ENCODE peak calls at places on chromosomes 1 and 21, in five cellular contexts. A is A549, F is HepG2, U is K562, Y is GM12878. K is an unnamed sample.

GRCh38 chr1:220891221-220892085 is 12.2 kb downstream of the HLX start:
- DNase-seq in Y (no peak), U (no peak), A (no peak), F (no peak), K (peak; percentile 61)

GRCh38 chr1:12088607-12089006 is 25.5 kb downstream of the TNFRSF8 start:
- DNase-seq in A (no peak), U (no peak), F (no peak), Y (no peak), K (no peak)

GRCh38 chr1:222454782-222455181 is 93.1 kb downstream of the HHIPL2 start:
- DNase-seq in A (no peak), Y (no peak), F (no peak), U (no peak), K (peak; percentile 25)

GRCh38 chr1:3717715-3718601 is 34.3 kb upstream of the CCDC27 start:
- DNase-seq in U (peak; percentile 91), F (peak; percentile 33), A (no peak), Y (no peak), K (peak; percentile 78)

GRCh38 chr1:161706116-161706482 is 930 bp upstream of the FCRLA start:
- DNase-seq in F (no peak), Y (no peak), U (no peak), A (no peak), K (no peak)

GRCh38 chr1:39952359-39953110 is 2.4 kb upstream of the MFSD2A start:
- DNase-seq in F (peak; percentile 66), U (no peak), A (no peak), Y (no peak), K (no peak)

GRCh38 chr1:231053493-231054162 is 13.6 kb upstream of the FAM89A start:
- DNase-seq in Y (peak; percentile 4), U (peak; percentile 50), F (peak; percentile 23), A (no peak), K (no peak)

GRCh38 chr21:44331650-44332306 is 7.4 kb downstream of the CFAP410 start:
- DNase-seq in A (no peak), U (no peak), F (no peak), Y (no peak), K (no peak)

GRCh38 chr1:15678578-15678977 is 5.5 kb upstream of the PLEKHM2 start:
- DNase-seq in F (peak; percentile 62), U (no peak), A (no peak), Y (peak; percentile 53), K (peak; percentile 65)

GRCh38 chr1:29318724-29319123 is 82.4 kb downstream of the PTPRU start:
- DNase-seq in A (no peak), U (no peak), F (no peak), Y (no peak), K (no peak)

GRCh38 chr1:150994248-150994647 is 12.2 kb downstream of the ANXA9 start:
- DNase-seq in A (no peak), F (no peak), Y (no peak), U (no peak), K (no peak)

GRCh38 chr1:229758101-229759036 is 132.3 kb downstream of the URB2 start:
- DNase-seq in Y (no peak), A (no peak), U (no peak), F (no peak), K (no peak)

GRCh38 chr1:205594846-205595245 is 37.0 kb downstream of the ELK4 start:
- DNase-seq in F (no peak), U (no peak), Y (no peak), A (no peak), K (no peak)

GRCh38 chr1:154956557-154956956 is 658 bp upstream of the PBXIP1 start:
- DNase-seq in Y (no peak), F (no peak), U (no peak), A (no peak), K (no peak)

GRCh38 chr1:165444897-165445370 is at the start of gene RXRG:
- DNase-seq in F (no peak), U (no peak), Y (no peak), A (no peak), K (peak; percentile 74)

GRCh38 chr1:81974222-81974841 is 173.6 kb downstream of the ADGRL2 start:
- DNase-seq in A (no peak), Y (no peak), U (no peak), F (peak; percentile 3), K (no peak)

GRCh38 chr1:15703562-15703961 is 19.4 kb downstream of the PLEKHM2 start:
- DNase-seq in A (no peak), Y (no peak), F (no peak), U (no peak), K (no peak)

GRCh38 chr1:177118901-177119300 is 45.6 kb downstream of the ASTN1 start:
- DNase-seq in A (no peak), F (no peak), Y (no peak), U (no peak), K (no peak)

GRCh38 chr21:38277501-38278111 is 20.8 kb downstream of the KCNJ15 start:
- DNase-seq in F (no peak), U (peak; percentile 18), Y (no peak), A (peak; percentile 63), K (no peak)

GRCh38 chr21:31559368-31560119 is 99.9 kb upstream of the SOD1 start:
- DNase-seq in A (peak; percentile 83), Y (peak; percentile 57), U (no peak), F (no peak), K (peak; percentile 99)

GRCh38 chr1:7552402-7552801 is 218.7 kb upstream of the VAMP3 start:
- DNase-seq in U (no peak), Y (no peak), F (no peak), A (no peak), K (no peak)

GRCh38 chr1:156706647-156707008 is 1.2 kb upstream of the CRABP2 start:
- DNase-seq in F (no peak), U (no peak), Y (no peak), A (no peak), K (peak; percentile 81)

GRCh38 chr1:68175621-68176398 is 56.5 kb downstream of the WLS start:
- DNase-seq in Y (no peak), A (no peak), F (no peak), U (no peak), K (no peak)

GRCh38 chr1:118992868-118993711 is 4.9 kb upstream of the TBX15 start:
- DNase-seq in Y (no peak), U (no peak), F (no peak), A (no peak), K (peak; percentile 66)

GRCh38 chr21:42047821-42048613 is 23.1 kb upstream of the UMODL1 start:
- DNase-seq in A (no peak), Y (no peak), F (no peak), U (no peak), K (no peak)

GRCh38 chr1:6794164-6794563 is 8.9 kb downstream of the CAMTA1 start:
- DNase-seq in F (peak; percentile 32), U (no peak), Y (no peak), A (peak; percentile 25), K (peak; percentile 41)

GRCh38 chr1:229273507-229274232 is 2.8 kb downstream of the RAB4A start:
- DNase-seq in U (no peak), Y (no peak), F (peak; percentile 99), A (no peak), K (no peak)

GRCh38 chr1:205541161-205541886 is 36.9 kb downstream of the CDK18 start:
- DNase-seq in U (no peak), F (no peak), A (no peak), Y (no peak), K (no peak)

GRCh38 chr1:153946622-153947246 is at the start of gene DENND4B:
- DNase-seq in F (peak; percentile 75), Y (no peak), U (peak; percentile 96), A (peak; percentile 98), K (peak; percentile 95)

GRCh38 chr21:37787456-37787855 is 128.8 kb downstream of the KCNJ6 start:
- DNase-seq in Y (no peak), F (no peak), U (no peak), A (peak; percentile 5), K (no peak)

GRCh38 chr1:198497326-198498220 is 42.9 kb downstream of the ATP6V1G3 start:
- DNase-seq in A (no peak), U (no peak), Y (no peak), F (no peak), K (no peak)

GRCh38 chr1:77288275-77288674 is 6.5 kb downstream of the AK5 start:
- DNase-seq in A (no peak), U (no peak), F (no peak), Y (no peak), K (no peak)

GRCh38 chr1:210674151-210674550 is 345.4 kb downstream of the HHAT start:
- DNase-seq in U (no peak), Y (no peak), F (no peak), A (no peak), K (no peak)

GRCh38 chr1:248404024-248404423 is 1.2 kb downstream of the OR2T1 start:
- DNase-seq in U (peak; percentile 51), F (no peak), Y (peak; percentile 76), A (peak; percentile 14), K (peak; percentile 1)

GRCh38 chr1:113946668-113947387 is 17.7 kb downstream of the HIPK1 start:
- DNase-seq in U (peak; percentile 44), Y (no peak), A (no peak), F (peak; percentile 43), K (no peak)

DNA sequence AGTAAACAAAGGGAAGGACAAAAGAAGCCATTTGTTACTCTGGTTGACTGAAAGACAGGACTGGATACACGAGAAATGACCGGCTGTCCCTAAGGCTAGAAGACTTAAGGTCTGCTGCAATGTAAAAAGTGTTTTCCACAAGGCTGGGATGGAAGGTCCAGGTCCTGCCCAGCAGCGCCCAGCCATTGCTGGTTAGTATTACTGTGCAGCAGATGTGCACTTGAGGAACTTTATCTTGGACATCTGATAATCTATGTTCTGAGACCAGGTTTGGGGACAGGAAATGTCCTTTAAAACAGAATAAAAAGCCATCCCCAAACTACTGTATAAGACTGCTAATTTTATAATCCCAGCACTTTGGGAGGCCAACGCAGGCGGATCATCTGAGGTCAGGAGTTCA is 42.7 kb downstream of the PARP1 start:
- DNase-seq in F (no peak), Y (no peak), A (no peak), U (no peak), K (no peak)
- H3K4me1 ChIP-seq in F (no peaks in the 10 kb centered on the region), Y (peaks cover 16% of the 10 kb centered on the region), A (no peaks in the 10 kb centered on the region), U (no peaks in the 10 kb centered on the region), K (no peaks in the 10 kb centered on the region)

DNA sequence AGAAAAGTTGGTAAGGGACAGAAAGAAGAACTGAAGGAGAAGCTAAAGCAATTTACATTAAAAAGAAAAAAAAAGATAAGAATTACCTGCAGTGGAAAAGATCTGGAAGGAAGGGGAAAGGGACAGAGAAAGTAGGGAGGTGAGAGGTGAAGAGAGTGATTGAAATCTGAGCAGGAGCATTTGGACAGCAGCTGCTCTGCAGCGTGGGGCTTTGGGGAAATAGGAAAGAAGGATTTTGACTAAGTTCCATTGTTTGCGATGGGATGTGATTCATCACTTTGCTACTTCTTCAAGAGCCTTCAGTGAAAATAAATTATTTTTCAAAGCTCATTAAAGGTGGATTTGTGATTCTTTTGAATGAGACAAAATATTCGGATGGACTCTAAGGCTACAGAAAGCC is 26.1 kb upstream of the NMNAT2 start:
- DNase-seq in A (no peak), F (no peak), U (no peak), Y (no peak), K (no peak)
- H3K4me3 ChIP-seq in A (no peak overlapping the region), F (no peak overlapping the region), U (no peak overlapping the region), Y (no peak overlapping the region), K (no peak overlapping the region)

GRCh38 chr1:218661411-218661810 is 316.3 kb downstream of the TGFB2 start:
- DNase-seq in U (no peak), Y (no peak), A (no peak), F (no peak), K (no peak)
- TF ChIP-seq JUNB in U (no peak), Y (no peak), A (no peak), F (no peak), K (no peak)

GRCh38 chr1:201377611-201378092 is at the start of gene TNNT2:
- DNase-seq in Y (no peak), F (no peak), U (no peak), A (no peak), K (no peak)
- H3K4me1 ChIP-seq in Y (no peaks in the 10 kb centered on the region), F (no peaks in the 10 kb centered on the region), U (no peaks in the 10 kb centered on the region), A (no peaks in the 10 kb centered on the region), K (peaks cover 37% of the 10 kb centered on the region)

GRCh38 chr1:78577257-78578100 is 42.8 kb upstream of the IFI44L start:
- DNase-seq in A (no peak), U (no peak), Y (no peak), F (no peak), K (no peak)
- H3K4me3 ChIP-seq in A (no peak overlapping the region), U (no peak overlapping the region), Y (no peak overlapping the region), F (no peak overlapping the region), K (no peak overlapping the region)